ENCODE peak calls at places on chromosomes 11 and 22, in four cellular contexts. I, J, G and S are unnamed samples.

GRCh38 chr11:65291613-65292012 is 23.1 kb upstream of the CDC42EP2 start:
- DNase-seq in I (no peak), J (no peak), G (peak; percentile 84), S (no peak)

GRCh38 chr11:103940542-103940941 is 95.9 kb upstream of the DDI1 start:
- DNase-seq in I (no peak), J (no peak), G (no peak), S (no peak)

GRCh38 chr11:110728883-110729282 is 16.6 kb upstream of the ARHGAP20 start:
- DNase-seq in I (no peak), J (no peak), G (peak; percentile 25), S (no peak)

GRCh38 chr11:27216268-27217149 is 146.5 kb downstream of the CCDC34 start:
- DNase-seq in I (peak; percentile 66), J (no peak), G (peak; percentile 54), S (peak; percentile 84)

GRCh38 chr11:120344302-120345004 is 8.2 kb downstream of the ARHGEF12 start:
- DNase-seq in I (no peak), J (no peak), G (peak; percentile 62), S (no peak)

GRCh38 chr11:18404062-18404461 is 8.1 kb upstream of the LDHC start:
- DNase-seq in I (no peak), J (no peak), G (no peak), S (no peak)

GRCh38 chr11:68848429-68848828 is 6.7 kb upstream of the CPT1A start:
- DNase-seq in I (no peak), J (no peak), G (no peak), S (no peak)

GRCh38 chr11:65498042-65498726 is 661 bp upstream of the MALAT1 start:
- DNase-seq in I (peak; percentile 70), J (peak; percentile 66), G (peak; percentile 79), S (no peak)

GRCh38 chr22:26245001-26245400 is 75.7 kb downstream of the SEZ6L start:
- DNase-seq in I (no peak), J (no peak), G (no peak), S (no peak)

GRCh38 chr11:123166095-123166559 is 28.9 kb downstream of the CLMP start:
- DNase-seq in I (no peak), J (peak; percentile 31), G (peak; percentile 95), S (no peak)

GRCh38 chr22:35451602-35452001 is 51.7 kb downstream of the MCM5 start:
- DNase-seq in I (no peak), J (no peak), G (no peak), S (no peak)

GRCh38 chr11:8871283-8871775 is 39.7 kb upstream of the AKIP1 start:
- DNase-seq in I (peak; percentile 67), J (peak; percentile 66), G (peak; percentile 93), S (peak; percentile 86)

GRCh38 chr11:117230286-117230961 is 1.4 kb downstream of the PCSK7 start:
- DNase-seq in I (no peak), J (no peak), G (peak; percentile 52), S (no peak)

GRCh38 chr11:36309779-36310178 is 13.7 kb downstream of the PRR5L start:
- DNase-seq in I (no peak), J (no peak), G (no peak), S (no peak)

GRCh38 chr11:126951465-126951864 is 49.1 kb downstream of the KIRREL3 start:
- DNase-seq in I (no peak), J (no peak), G (no peak), S (no peak)

GRCh38 chr11:68012843-68013610 is 2.9 kb downstream of the ALDH3B1 start:
- DNase-seq in I (peak; percentile 53), J (peak; percentile 91), G (peak; percentile 98), S (no peak)

GRCh38 chr11:65113361-65113756 is 1.7 kb downstream of the TM7SF2 start:
- DNase-seq in I (no peak), J (no peak), G (no peak), S (no peak)

GRCh38 chr11:63764201-63764711 is 4.3 kb downstream of the ZFTA start:
- DNase-seq in I (peak; percentile 58), J (no peak), G (no peak), S (peak; percentile 38)
- H3K4me3 ChIP-seq in I (no peak overlapping the region), J (no peak overlapping the region), G (no peak overlapping the region), S (no peak overlapping the region)

GRCh38 chr11:7558046-7558445 is 44.2 kb downstream of the PPFIBP2 start:
- DNase-seq in I (no peak), J (no peak), G (no peak), S (no peak)
- H3K4me3 ChIP-seq in I (no peak overlapping the region), J (no peak overlapping the region), G (no peak overlapping the region), S (no peak overlapping the region)

GRCh38 chr22:19119949-19120348 is 2.3 kb downstream of the DGCR2 start:
- DNase-seq in I (no peak), J (no peak), G (no peak), S (peak; percentile 56)

GRCh38 chr22:19118601-19118880 is 3.7 kb downstream of the DGCR2 start:
- DNase-seq in I (no peak), J (no peak), G (no peak), S (no peak)

GRCh38 chr22:19114984-19115552 is 7.1 kb downstream of the DGCR2 start:
- DNase-seq in I (peak; percentile 48), J (no peak), G (no peak), S (no peak)

GRCh38 chr22:19115628-19116027 is 6.6 kb downstream of the DGCR2 start:
- DNase-seq in I (no peak), J (no peak), G (peak; percentile 17), S (peak; percentile 16)

DNA sequence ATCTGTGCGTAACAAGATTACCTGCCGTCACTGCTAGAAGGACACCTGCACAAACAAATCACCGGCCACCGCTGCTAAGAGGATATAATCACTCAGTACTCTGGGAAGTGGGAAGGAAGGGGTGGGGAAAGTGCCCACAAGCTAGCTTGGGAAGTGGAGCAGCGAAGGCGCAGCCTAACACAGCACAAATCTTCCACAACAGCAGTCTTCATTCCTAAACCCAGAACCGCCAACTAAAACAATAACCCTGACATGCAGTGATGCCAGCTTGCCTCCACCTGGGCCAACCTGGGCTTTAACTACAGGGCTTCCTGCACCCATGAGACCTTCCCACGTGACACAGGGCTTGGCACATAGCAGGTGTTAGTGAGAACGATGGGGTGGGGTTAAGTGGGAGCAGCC is 5.1 kb downstream of the DGCR2 start:
- DNase-seq in I (peak; percentile 52), J (no peak), G (no peak), S (no peak)
- H3K4me3 ChIP-seq in I (no peak overlapping the region), J (no peak overlapping the region), G (no peak overlapping the region), S (no peak overlapping the region)

GRCh38 chr22:29717789-29718188 is 2.0 kb upstream of the CABP7 start:
- DNase-seq in I (no peak), J (no peak), G (no peak), S (no peak)

GRCh38 chr22:29719894-29720645 is at the start of gene CABP7:
- DNase-seq in I (no peak), J (no peak), G (no peak), S (no peak)

GRCh38 chr22:29720824-29721323 is 1.1 kb downstream of the CABP7 start:
- DNase-seq in I (no peak), J (no peak), G (no peak), S (no peak)

GRCh38 chr22:29716814-29717213 is 3.0 kb upstream of the CABP7 start:
- DNase-seq in I (no peak), J (peak; percentile 51), G (peak; percentile 87), S (peak; percentile 52)

GRCh38 chr22:29718949-29719893 is 582 bp upstream of the CABP7 start:
- DNase-seq in I (no peak), J (no peak), G (no peak), S (no peak)
- H3K4me3 ChIP-seq in I (no peak overlapping the region), J (no peak overlapping the region), G (no peak overlapping the region), S (no peak overlapping the region)

DNA sequence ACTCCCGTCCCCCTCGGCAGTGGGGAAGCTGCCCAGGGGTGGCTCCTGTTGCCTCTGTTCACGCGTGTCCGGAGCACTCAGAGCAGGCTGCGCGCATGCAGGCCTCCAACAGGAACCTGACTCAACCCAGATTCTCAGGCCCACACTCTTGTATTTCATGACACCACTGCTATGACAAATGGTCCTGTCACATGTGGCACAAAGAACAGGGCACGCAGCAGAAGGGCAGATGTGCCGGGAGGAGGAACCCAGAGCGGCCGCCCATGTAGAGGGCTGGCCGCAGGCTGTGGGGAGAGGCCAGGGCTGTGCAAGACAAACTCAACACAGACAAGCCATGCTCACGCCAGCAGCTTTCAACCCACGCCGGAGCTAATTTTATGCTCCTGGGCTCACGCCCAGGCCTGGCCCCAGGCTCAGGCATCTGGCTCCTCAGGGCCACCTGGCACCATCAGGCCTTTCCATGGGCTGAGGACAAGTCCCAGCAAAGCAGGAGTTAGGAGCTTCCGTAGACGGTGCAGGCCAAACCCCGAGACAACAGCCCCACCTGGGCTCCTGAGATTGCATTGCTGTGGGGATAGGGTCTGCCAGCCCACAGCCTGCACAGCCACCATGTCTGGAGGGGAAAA is 40.0 kb downstream of the DUSP8 start:
- DNase-seq in I (no peak), J (no peak), G (no peak), S (peak; percentile 85)
- H3K4me3 ChIP-seq in I (no peak overlapping the region), J (no peak overlapping the region), G (no peak overlapping the region), S (no peak overlapping the region)

GRCh38 chr22:31329029-31329428 is 17.1 kb downstream of the PATZ1 start:
- DNase-seq in I (no peak), J (no peak), G (peak; percentile 41), S (no peak)
- H3K4me3 ChIP-seq in I (no peak overlapping the region), J (no peak overlapping the region), G (no peak overlapping the region), S (no peak overlapping the region)

GRCh38 chr11:47257518-47258316 is at the start of gene NR1H3:
- DNase-seq in I (peak; percentile 77), J (peak; percentile 84), G (peak; percentile 81), S (peak; percentile 91)
- H3K4me3 ChIP-seq in I (no peak within 1 kb of the TSS), J (peak within 1 kb of the TSS; percentile 26), G (peak within 1 kb of the TSS; percentile 43), S (peak within 1 kb of the TSS; percentile 40)

DNA sequence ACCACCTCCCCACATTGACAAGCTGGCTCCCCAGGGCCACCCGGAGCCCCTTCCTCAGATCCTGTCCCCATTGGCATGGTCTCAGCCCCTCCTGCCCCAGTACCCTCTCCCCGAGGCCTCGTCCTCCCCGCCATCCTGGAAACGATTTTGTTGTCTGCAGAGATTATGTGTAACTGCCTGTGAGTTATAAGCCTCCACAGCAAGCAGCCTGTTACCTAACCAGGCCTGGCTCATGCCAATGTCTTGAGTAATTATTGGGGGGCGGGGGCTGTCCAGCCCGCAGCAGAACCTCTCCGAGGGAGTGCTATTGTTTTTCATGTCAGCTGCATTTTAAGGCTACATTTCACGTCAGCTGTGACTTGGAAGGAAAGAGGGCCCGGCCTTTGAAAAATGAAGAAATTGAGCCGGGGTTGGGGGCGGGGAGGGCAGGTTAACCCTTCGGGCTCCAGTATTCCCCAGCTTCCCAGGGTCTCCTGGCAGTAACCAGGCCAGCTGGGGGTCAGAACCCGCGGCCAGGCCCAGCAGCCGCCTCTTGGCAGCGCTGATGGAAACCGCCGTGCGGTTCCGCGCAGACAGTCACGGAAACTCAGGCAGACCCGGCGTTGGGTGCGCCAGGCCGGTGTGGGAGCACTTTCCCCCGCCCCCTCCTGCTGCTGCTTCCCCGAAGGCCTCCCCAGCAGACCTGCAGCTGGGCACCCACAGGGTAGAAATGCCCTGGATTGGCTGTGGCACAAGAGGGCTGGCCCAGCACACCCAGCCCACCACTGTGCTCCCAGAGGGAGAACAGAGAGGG is 59.5 kb downstream of the CDKN1C start:
- DNase-seq in I (peak; percentile 70), J (peak; percentile 76), G (peak; percentile 99), S (peak; percentile 80)
- H3K4me3 ChIP-seq in I (no peak overlapping the region), J (no peak overlapping the region), G (no peak overlapping the region), S (peak overlapping the region; percentile 1)

GRCh38 chr11:86954288-86955110 is 696 bp downstream of the FZD4 start:
- DNase-seq in I (peak; percentile 73), J (peak; percentile 33), G (no peak), S (peak; percentile 58)
- H3K4me3 ChIP-seq in I (peak overlapping the region; percentile 53), J (peak overlapping the region; percentile 91), G (peak overlapping the region; percentile 81), S (peak overlapping the region; percentile 95)